ENCODE peak calls at places on chromosomes 12 and 14, in four cellular contexts. X is substantia nigra, Q is left cardiac atrium, E is epithelial cell of esophagus. R is an unnamed sample.

GRCh38 chr12:132659146-132659545 is 28.0 kb downstream of the POLE start:
- DNase-seq in Q (no peak), X (no peak), E (no peak), R (no peak)

GRCh38 chr12:18476866-18477265 is 215.5 kb downstream of the PIK3C2G start:
- DNase-seq in E (no peak), X (no peak), Q (no peak), R (no peak)

GRCh38 chr12:74817499-74817898 is 279.9 kb downstream of the ATXN7L3B start:
- DNase-seq in Q (no peak), E (no peak), X (no peak), R (no peak)

GRCh38 chr12:78442454-78442801 is 422.1 kb upstream of the SYT1 start:
- DNase-seq in X (no peak), E (peak), Q (no peak), R (no peak)

GRCh38 chr12:47110011-47110541 is 30.3 kb upstream of the AMIGO2 start:
- DNase-seq in X (no peak), Q (no peak), E (no peak), R (no peak)

GRCh38 chr12:121288941-121289340 is 7.6 kb downstream of the CAMKK2 start:
- DNase-seq in X (no peak), E (no peak), Q (peak), R (no peak)

GRCh38 chr12:50248406-50248805 is 34.9 kb downstream of the LIMA1 start:
- DNase-seq in Q (no peak), X (no peak), E (no peak), R (no peak)

GRCh38 chr12:32312049-32312670 is 87.2 kb upstream of the FGD4 start:
- DNase-seq in Q (no peak), E (peak), X (no peak), R (no peak)

GRCh38 chr12:25295361-25295760 is 44.6 kb upstream of the KRAS start:
- DNase-seq in E (no peak), X (no peak), Q (no peak), R (no peak)

GRCh38 chr14:39241637-39242036 is 7.9 kb downstream of the MIA2 start:
- DNase-seq in E (no peak), X (no peak), Q (no peak), R (no peak)

GRCh38 chr12:52245962-52246577 is 13.0 kb downstream of the KRT7 start:
- DNase-seq in X (no peak), E (no peak), Q (no peak), R (no peak)

GRCh38 chr14:93493054-93493453 is 62.3 kb downstream of the UNC79 start:
- DNase-seq in Q (no peak), X (no peak), E (no peak), R (no peak)

R was measured in hypothalamus.